ENCODE peak calls at places on chromosomes 11 and 22, in eight cellular contexts. D, B, L, U, M, Q, E and F are unnamed samples.

GRCh38 chr11:26286472-26287066 is 45.4 kb upstream of the ANO3 start:
- DNase-seq in L (no peak), M (no peak), D (peak; percentile 49), U (no peak), B (peak; percentile 62), Q (peak; percentile 45), E (no peak), F (no peak)

GRCh38 chr22:25057013-25057881 is 104.7 kb downstream of the KIAA1671 start:
- DNase-seq in U (peak; percentile 73), B (peak; percentile 72), M (peak; percentile 36), E (peak; percentile 82), D (peak; percentile 92), Q (peak; percentile 23), L (no peak), F (peak; percentile 46)

GRCh38 chr11:110564676-110565343 is 135.1 kb downstream of the FDX1 start:
- DNase-seq in E (no peak), L (no peak), D (no peak), M (no peak), U (no peak), Q (no peak), B (no peak), F (no peak)

GRCh38 chr11:6353367-6353987 is 33.2 kb upstream of the CAVIN3 start:
- DNase-seq in U (peak; percentile 60), Q (peak; percentile 53), M (peak; percentile 37), D (peak; percentile 63), B (peak; percentile 75), E (peak; percentile 55), L (peak; percentile 40), F (peak; percentile 51)

GRCh38 chr11:122807731-122808485 is 30.4 kb upstream of the CRTAM start:
- DNase-seq in B (no peak), U (no peak), L (no peak), M (no peak), Q (peak; percentile 57), E (no peak), D (no peak), F (no peak)

GRCh38 chr22:21087119-21087518 is 41.4 kb downstream of the LRRC74B start:
- DNase-seq in M (no peak), U (no peak), E (no peak), Q (no peak), D (no peak), B (no peak), L (no peak), F (no peak)

GRCh38 chr11:95134491-95134890 is 44.8 kb downstream of the ENDOD1 start:
- DNase-seq in M (no peak), E (no peak), Q (peak; percentile 81), U (no peak), D (no peak), L (no peak), B (no peak), F (no peak)

GRCh38 chr11:128565881-128566280 is 21.5 kb downstream of the ETS1 start:
- DNase-seq in D (no peak), Q (no peak), U (no peak), E (peak; percentile 59), B (no peak), L (no peak), M (no peak), F (peak; percentile 77)

GRCh38 chr11:123588117-123588815 is 66.2 kb downstream of the SCN3B start:
- DNase-seq in D (no peak), U (no peak), Q (no peak), M (no peak), B (no peak), L (no peak), E (peak; percentile 77), F (no peak)

GRCh38 chr22:19550382-19550781 is 26.2 kb upstream of the CLDN5 start:
- DNase-seq in L (no peak), M (no peak), E (no peak), B (no peak), U (no peak), Q (no peak), D (no peak), F (no peak)

GRCh38 chr22:49022816-49023160 is 804.9 kb downstream of the BRD1 start:
- DNase-seq in M (no peak), L (no peak), U (no peak), B (no peak), E (no peak), D (no peak), Q (no peak), F (no peak)

GRCh38 chr22:28351585-28351984 is 328.1 kb downstream of the TTC28 start:
- DNase-seq in D (no peak), Q (no peak), U (no peak), E (no peak), B (no peak), L (no peak), M (no peak), F (no peak)

GRCh38 chr11:120310875-120311274 is 14.2 kb upstream of the TLCD5 start:
- DNase-seq in B (peak; percentile 30), Q (no peak), L (no peak), D (no peak), U (no peak), M (no peak), E (peak; percentile 55), F (no peak)

GRCh38 chr22:31585161-31585859 is 76.7 kb downstream of the PISD start:
- DNase-seq in M (no peak), D (no peak), Q (peak; percentile 78), E (no peak), U (no peak), L (no peak), B (no peak), F (peak; percentile 44)

GRCh38 chr11:112343368-112344039 is 82.8 kb upstream of the PLET1 start:
- DNase-seq in D (no peak), M (no peak), U (no peak), L (no peak), E (no peak), Q (peak; percentile 33), B (no peak), F (no peak)

GRCh38 chr22:25134028-25134427 is 65.6 kb upstream of the CRYBB3 start:
- DNase-seq in E (peak; percentile 63), L (no peak), Q (no peak), B (no peak), D (no peak), U (no peak), M (no peak), F (no peak)

GRCh38 chr11:107549954-107550285 is 15.6 kb downstream of the ALKBH8 start:
- DNase-seq in Q (no peak), E (no peak), D (no peak), M (no peak), L (no peak), B (no peak), U (no peak), F (no peak)

GRCh38 chr11:124897681-124898680 is at the start of gene ROBO4:
- DNase-seq in U (no peak), B (no peak), D (no peak), E (no peak), Q (peak; percentile 96), L (no peak), M (no peak), F (no peak)

GRCh38 chr11:94423467-94423866 is 22.2 kb upstream of the GPR83 start:
- DNase-seq in L (no peak), M (no peak), B (no peak), U (no peak), E (no peak), D (peak; percentile 24), Q (no peak), F (no peak)

GRCh38 chr11:57155400-57155799 is 26.4 kb upstream of the LRRC55 start:
- DNase-seq in E (no peak), M (no peak), L (no peak), Q (no peak), D (no peak), B (no peak), U (no peak), F (no peak)

GRCh38 chr11:119706029-119706428 is 23.0 kb downstream of the NECTIN1 start:
- DNase-seq in M (no peak), Q (no peak), D (no peak), U (no peak), B (peak; percentile 42), L (no peak), E (no peak), F (no peak)

GRCh38 chr22:39519681-39520053 is 695 bp upstream of the ATF4 start:
- DNase-seq in M (peak; percentile 54), B (peak; percentile 74), D (no peak), U (no peak), L (no peak), Q (no peak), E (peak; percentile 69), F (no peak)

GRCh38 chr22:17201285-17201945 is 17.8 kb downstream of the ADA2 start:
- DNase-seq in Q (peak; percentile 53), B (peak; percentile 25), U (no peak), D (no peak), M (no peak), E (no peak), L (no peak), F (no peak)

GRCh38 chr11:9633674-9634073 is 30.2 kb upstream of the SWAP70 start:
- DNase-seq in E (no peak), L (no peak), Q (no peak), D (no peak), M (no peak), B (no peak), U (no peak), F (no peak)

GRCh38 chr11:2574553-2575535 is 125.0 kb downstream of the KCNQ1OT1 start:
- DNase-seq in B (no peak), D (no peak), Q (no peak), L (no peak), M (no peak), U (peak; percentile 44), E (peak; percentile 34), F (no peak)

DNA sequence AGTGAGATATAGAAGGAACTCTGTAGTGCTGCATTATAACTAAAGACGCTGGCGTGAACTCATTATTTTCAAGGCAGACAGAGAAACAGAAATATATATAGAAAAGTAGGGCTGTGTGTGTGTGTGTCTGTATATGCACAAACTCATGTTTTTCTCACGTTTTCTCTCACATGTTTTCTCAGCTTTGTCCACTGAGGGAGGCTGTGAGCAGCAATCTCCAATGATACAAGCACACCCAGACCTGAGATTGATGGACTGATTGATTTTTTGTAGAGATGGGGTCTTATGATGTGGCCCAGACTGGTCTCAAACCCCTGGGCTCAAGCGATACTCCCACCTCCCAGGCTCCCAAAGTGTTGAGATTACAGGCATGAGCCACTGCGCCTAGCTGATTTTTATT is 122.5 kb downstream of the SERGEF start:
- DNase-seq in U (no peak), D (no peak), L (no peak), E (no peak), Q (no peak), B (no peak), M (no peak), F (no peak)
- TF ChIP-seq CTCF in U (no peak), D (no peak), L (peak; percentile 20), E (no peak), Q (no peak), B (peak; percentile 6), M (no peak), F (no peak)

GRCh38 chr11:92211576-92212167 is 12.9 kb upstream of the FAT3 start:
- DNase-seq in L (no peak), B (peak; percentile 61), E (no peak), M (no peak), U (no peak), D (peak; percentile 23), Q (peak; percentile 17), F (no peak)
- TF ChIP-seq CTCF in L (no peak), B (peak; percentile 23), E (no peak), M (no peak), U (peak; percentile 11), D (peak; percentile 30), Q (peak; percentile 20), F (no peak)

GRCh38 chr22:37019309-37020191 is at the start of the genes MPST and TST:
- DNase-seq in Q (peak; percentile 43), M (peak; percentile 49), E (peak; percentile 84), D (peak; percentile 86), U (peak; percentile 89), B (peak; percentile 91), L (no peak), F (peak; percentile 74)
- TF ChIP-seq CTCF in Q (no peak), M (peak; percentile 77), E (no peak), D (no peak), U (peak; percentile 7), B (no peak), L (no peak), F (no peak)

GRCh38 chr11:64093233-64094039 is 57.7 kb downstream of the FLRT1 start:
- DNase-seq in D (no peak), Q (no peak), E (no peak), U (no peak), L (no peak), M (no peak), B (no peak), F (no peak)
- TF ChIP-seq CTCF in D (no peak), Q (no peak), E (no peak), U (no peak), L (no peak), M (no peak), B (no peak), F (no peak)